ENCODE peak calls at places on chromosomes 4 and X, in seven cellular contexts. D is activated CD8-positive, alpha-beta memory T cell treated with anti-CD3 and anti-CD28 coated beads, Interleukin-2, amount 10 ng/mL, durations not matched to agents 7 days and 5 days; I is DMS153; G is HS-5; E is lower lobe of right lung; H is HT1080; F is Calu3. N is an unnamed sample.

GRCh38 chr4:8078109-8078494 is 80.5 kb downstream of the ABLIM2 start:
- DNase-seq in D (no peak), I (no peak), G (no peak), E (no peak), H (no peak), F (no peak), N (no peak)

GRCh38 chr4:26179316-26179760 is 141.5 kb upstream of the RBPJ start:
- DNase-seq in D (peak), I (no peak), G (no peak), E (no peak), H (no peak), F (no peak), N (no peak)

GRCh38 chr4:48761286-48761685 is 18.8 kb downstream of the FRYL start:
- DNase-seq in D (no peak), I (no peak), G (no peak), E (no peak), H (no peak), F (no peak), N (no peak)

GRCh38 chrX:47231167-47231566 is 1.6 kb upstream of the USP11 start:
- DNase-seq in D (no peak), I (no peak), G (no peak), E (no peak), H (no peak), F (no peak), N (no peak)

GRCh38 chr4:74314944-74315343 is 6.7 kb downstream of the EPGN start:
- DNase-seq in D (no peak), I (no peak), G (no peak), E (no peak), H (no peak), F (no peak), N (no peak)

GRCh38 chr4:188960411-188961093 is 821.3 kb downstream of the TRIML1 start:
- DNase-seq in D (no peak), I (peak), G (peak), E (no peak), H (peak), F (no peak), N (no peak)

GRCh38 chr4:1577818-1578217 is 106.3 kb downstream of the FAM53A start:
- DNase-seq in D (no peak), I (no peak), G (no peak), E (peak), H (no peak), F (no peak), N (peak)

GRCh38 chr4:673349-674091 is 556 bp downstream of the ATP5ME start:
- DNase-seq in D (peak), I (no peak), G (no peak), E (peak), H (no peak), F (peak), N (peak)

GRCh38 chrX:7889680-7890079 is 37.5 kb downstream of the PNPLA4 start:
- DNase-seq in D (no peak), I (no peak), G (peak), E (no peak), H (peak), F (no peak), N (no peak)

GRCh38 chrX:2855761-2856160 is 27.0 kb downstream of the GYG2 start:
- DNase-seq in D (no peak), I (no peak), G (no peak), E (no peak), H (no peak), F (no peak), N (no peak)

GRCh38 chr4:172927096-172927495 is 241.5 kb upstream of the GALNT7 start:
- DNase-seq in D (no peak), I (peak), G (no peak), E (no peak), H (no peak), F (no peak), N (no peak)

GRCh38 chrX:55867254-55867653 is 149.7 kb downstream of the RRAGB start:
- DNase-seq in D (peak), I (no peak), G (no peak), E (no peak), H (peak), F (peak), N (no peak)

N was measured in left ventricle myocardium superior.